ENCODE peak calls at places on chromosomes 16 and 17, in nine cellular contexts. G is left ventricle myocardium inferior; E is BE2C; B is psoas muscle; U is fibroblast of lung; Y is CD8-positive, alpha-beta T cell; N is effector memory CD4-positive, alpha-beta T cell; M is cardiac fibroblast; L is tibial artery. H is an unnamed sample.
A peak's percentile ranks its signal among the peaks of the same experiment; 100 is the strongest.

GRCh38 chr17:66459811-66460270 is 157.4 kb downstream of the PRKCA start:
- DNase-seq in B (peak; percentile 40), N (no peak), E (no peak), Y (no peak), U (peak; percentile 99), L (no peak), M (peak; percentile 99), G (peak; percentile 40), H (no peak)

GRCh38 chr17:41659813-41660212 is 28.9 kb upstream of the EIF1 start:
- DNase-seq in B (no peak), U (peak; percentile 48), G (no peak), E (no peak), L (no peak), Y (no peak), M (no peak), N (no peak), H (no peak)

GRCh38 chr16:359067-359763 is 6.7 kb upstream of the AXIN1 start:
- DNase-seq in U (no peak), B (peak; percentile 7), Y (no peak), N (no peak), E (no peak), L (no peak), M (no peak), G (no peak), H (no peak)

GRCh38 chr16:9123871-9124270 is 32.4 kb downstream of the HAPSTR1 start:
- DNase-seq in U (peak; percentile 31), N (no peak), G (peak; percentile 45), L (peak; percentile 76), B (peak; percentile 65), E (no peak), M (peak; percentile 22), Y (no peak), H (no peak)

GRCh38 chr17:82213251-82214011 is 789 bp upstream of the CCDC57 start:
- DNase-seq in N (peak; percentile 57), U (peak; percentile 81), L (no peak), G (no peak), B (peak; percentile 59), M (peak; percentile 82), E (peak; percentile 74), Y (peak; percentile 42), H (peak; percentile 63)

GRCh38 chr17:48577330-48577945 is 712 bp downstream of the HOXB4 start:
- DNase-seq in U (no peak), Y (no peak), B (no peak), G (no peak), M (no peak), E (no peak), N (no peak), L (no peak), H (no peak)

GRCh38 chr16:19127205-19127604 is 13.4 kb downstream of the ITPRIPL2 start:
- DNase-seq in E (no peak), N (no peak), G (no peak), U (no peak), M (no peak), B (no peak), L (no peak), Y (no peak), H (no peak)

GRCh38 chr16:88381820-88382451 is 823 bp upstream of the ZNF469 start:
- DNase-seq in N (no peak), U (no peak), B (peak; percentile 11), M (no peak), G (no peak), L (peak; percentile 56), Y (no peak), E (peak; percentile 6), H (no peak)

GRCh38 chr16:50268352-50268751 is 2.0 kb downstream of the ADCY7 start:
- DNase-seq in N (no peak), B (no peak), E (no peak), L (peak; percentile 31), M (no peak), Y (no peak), U (no peak), G (no peak), H (no peak)

GRCh38 chr16:50265716-50266336 is 525 bp upstream of the ADCY7 start:
- DNase-seq in B (no peak), Y (no peak), L (peak; percentile 64), M (no peak), U (no peak), E (no peak), N (no peak), G (no peak), H (no peak)

GRCh38 chr16:50267651-50268050 is 1.3 kb downstream of the ADCY7 start:
- DNase-seq in Y (peak; percentile 51), U (no peak), G (no peak), M (no peak), N (no peak), L (peak; percentile 56), B (no peak), E (peak; percentile 8), H (no peak)

GRCh38 chr16:50266337-50267091 is at the start of gene ADCY7:
- DNase-seq in Y (peak; percentile 89), L (peak; percentile 82), N (peak; percentile 75), G (peak; percentile 69), M (peak; percentile 81), U (peak; percentile 91), B (peak; percentile 69), E (peak; percentile 86), H (peak; percentile 39)

GRCh38 chr16:50267151-50267631 is 840 bp downstream of the ADCY7 start:
- DNase-seq in B (no peak), U (no peak), Y (no peak), G (no peak), M (no peak), L (peak; percentile 53), E (peak; percentile 66), N (no peak), H (no peak)
- H3K4me3 ChIP-seq in B (peak overlapping the region; percentile 46), U (peak overlapping the region; percentile 55), Y (peak overlapping the region; percentile 91), G (peak overlapping the region; percentile 59), M (no peak overlapping the region), L (no peak overlapping the region), E (peak overlapping the region; percentile 58), N (peak overlapping the region; percentile 83), H (peak overlapping the region; percentile 12)

GRCh38 chr17:1398900-1399299 is 1.1 kb downstream of the YWHAE start:
- DNase-seq in L (no peak), B (no peak), U (peak; percentile 44), G (no peak), M (peak; percentile 59), E (no peak), N (no peak), Y (no peak), H (no peak)

GRCh38 chr17:1399366-1399678 is 700 bp downstream of the YWHAE start:
- DNase-seq in B (no peak), E (no peak), M (no peak), U (no peak), Y (no peak), G (peak; percentile 60), L (no peak), N (no peak), H (peak; percentile 42)

GRCh38 chr17:1399679-1400512 is at the start of gene YWHAE:
- DNase-seq in G (peak; percentile 98), B (peak; percentile 99), Y (peak; percentile 96), L (peak; percentile 99), E (peak; percentile 93), M (peak; percentile 95), U (peak; percentile 92), N (peak; percentile 90), H (peak; percentile 93)

GRCh38 chr17:1402268-1402598 is 2.2 kb upstream of the YWHAE start:
- DNase-seq in E (no peak), L (no peak), B (no peak), N (no peak), M (no peak), G (no peak), Y (no peak), U (no peak), H (no peak)

DNA sequence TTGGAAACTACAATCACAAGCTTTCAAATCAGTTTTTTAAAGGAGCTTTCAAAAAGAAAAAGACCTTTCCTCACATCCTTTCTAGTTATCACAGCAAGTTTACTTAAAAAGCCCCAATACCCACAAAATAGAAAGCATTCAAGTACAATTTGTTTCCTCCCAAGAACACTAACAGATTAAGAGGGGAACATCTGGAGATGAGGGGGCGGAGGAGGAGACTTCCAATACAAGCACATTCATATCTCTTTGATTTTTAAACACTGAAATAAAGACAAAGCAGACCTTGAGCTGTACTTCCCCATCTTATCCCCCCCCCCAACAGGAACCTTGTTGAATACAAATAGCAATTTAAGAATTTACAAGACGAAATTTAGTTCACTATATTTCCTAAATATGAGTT is 2.0 kb downstream of the YWHAE start:
- DNase-seq in Y (no peak), N (no peak), G (no peak), L (no peak), U (no peak), B (no peak), M (no peak), E (no peak), H (peak; percentile 1)
- H3K4me3 ChIP-seq in Y (peak overlapping the region; percentile 100), N (peak overlapping the region; percentile 100), G (peak overlapping the region; percentile 95), L (peak overlapping the region; percentile 80), U (peak overlapping the region; percentile 96), B (peak overlapping the region; percentile 88), M (peak overlapping the region; percentile 84), E (peak overlapping the region; percentile 91), H (peak overlapping the region; percentile 86)

GRCh38 chr17:57545836-57546305 is 199.2 kb downstream of the CCDC182 start:
- DNase-seq in L (no peak), B (no peak), U (no peak), E (peak; percentile 65), G (no peak), Y (no peak), M (no peak), N (no peak), H (no peak)

GRCh38 chr17:57544381-57544780 is 200.7 kb downstream of the CCDC182 start:
- DNase-seq in E (peak; percentile 77), N (no peak), G (no peak), M (no peak), U (no peak), B (no peak), L (no peak), Y (no peak), H (no peak)

GRCh38 chr17:57543230-57543629 is 201.9 kb downstream of the CCDC182 start:
- DNase-seq in N (no peak), B (no peak), G (no peak), M (no peak), E (no peak), Y (no peak), L (no peak), U (no peak), H (no peak)

GRCh38 chr17:57542518-57542917 is 202.6 kb downstream of the CCDC182 start:
- DNase-seq in G (no peak), Y (no peak), U (no peak), E (no peak), L (no peak), N (no peak), M (no peak), B (no peak), H (no peak)

DNA sequence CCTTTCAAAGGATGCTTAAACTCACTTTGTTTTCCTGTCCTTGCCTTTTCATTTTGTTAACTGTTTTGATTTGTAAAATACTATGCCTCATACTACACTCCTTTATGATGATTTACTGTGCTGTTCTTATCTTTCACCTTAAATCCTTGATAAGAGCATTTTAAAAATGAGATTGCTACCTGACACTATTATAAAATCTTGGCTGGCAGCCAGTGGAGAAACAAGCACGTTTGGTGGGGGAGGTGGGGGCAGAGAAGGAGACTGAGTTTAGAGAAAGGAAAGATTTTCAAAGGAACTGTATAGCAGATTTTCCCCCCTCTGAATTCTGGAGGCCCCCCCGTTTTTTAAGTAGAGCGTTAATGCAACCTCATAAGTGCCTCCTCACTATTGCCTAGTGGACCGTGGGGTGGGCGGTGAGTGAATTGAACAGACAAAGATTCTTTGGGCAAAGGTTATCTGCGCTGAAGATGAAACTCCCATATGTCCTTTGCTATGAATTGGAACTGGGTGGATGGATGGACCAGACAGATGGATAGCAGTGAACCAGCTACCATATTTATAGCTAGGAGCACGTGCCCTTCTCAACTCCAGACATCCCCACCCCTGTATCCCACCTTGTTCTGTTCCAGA is 200.2 kb downstream of the CCDC182 start:
- DNase-seq in U (no peak), M (no peak), Y (no peak), B (no peak), N (no peak), G (no peak), E (peak; percentile 60), L (no peak), H (no peak)
- H3K4me3 ChIP-seq in U (no peak overlapping the region), M (no peak overlapping the region), Y (no peak overlapping the region), B (no peak overlapping the region), N (no peak overlapping the region), G (no peak overlapping the region), E (peak overlapping the region; percentile 1), L (no peak overlapping the region), H (no peak overlapping the region)

DNA sequence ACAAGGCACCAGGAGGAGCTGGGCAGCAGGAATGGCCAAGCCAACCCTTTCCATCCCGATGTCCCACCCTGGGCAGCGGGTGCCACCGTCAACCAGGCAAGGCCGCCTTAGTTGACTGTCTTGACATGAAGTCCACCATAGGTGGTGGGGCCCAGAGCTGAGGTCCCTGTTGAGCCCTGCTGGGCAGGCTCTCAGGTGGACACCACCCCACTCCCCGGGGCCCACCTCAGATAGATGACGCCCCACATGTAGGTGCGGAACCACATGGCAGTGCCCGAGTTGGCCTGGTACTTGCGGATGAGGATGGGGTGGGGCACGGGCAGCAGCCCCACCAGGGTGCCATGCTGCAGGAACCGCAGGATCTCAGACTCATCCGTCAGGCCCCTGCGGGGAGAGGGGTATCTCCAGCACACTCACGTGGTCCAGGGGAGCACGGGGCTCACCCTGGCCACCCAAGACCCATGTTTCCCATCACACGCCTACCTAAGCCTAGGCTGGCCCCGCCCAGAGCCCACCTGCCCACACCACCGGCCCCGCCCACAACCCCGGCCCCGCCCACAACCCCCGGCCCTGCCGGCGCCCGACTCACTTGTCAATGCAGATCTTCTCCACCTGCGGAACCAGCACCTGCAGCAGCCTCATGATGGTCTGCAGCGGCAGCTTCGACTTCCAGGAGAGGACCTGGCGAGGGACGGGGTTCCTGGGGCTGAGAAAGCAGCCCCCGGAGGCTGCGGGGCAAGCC is 16.2 kb downstream of the OTOP3 start:
- DNase-seq in E (no peak), B (no peak), M (no peak), Y (no peak), N (no peak), G (no peak), L (no peak), U (no peak), H (no peak)
- H3K4me3 ChIP-seq in E (no peak overlapping the region), B (no peak overlapping the region), M (no peak overlapping the region), Y (no peak overlapping the region), N (no peak overlapping the region), G (no peak overlapping the region), L (no peak overlapping the region), U (no peak overlapping the region), H (no peak overlapping the region)